ENCODE peak calls at places on chromosome 18, in five cellular contexts. One of them, this sample, is unnamed.

GRCh38 chr18:44793186-44793585 is 112.5 kb downstream of the SETBP1 start:
- DNase-seq in cardiac muscle cell: no peak
- DNase-seq in tibial artery: no peak
- DNase-seq in HCT116: no peak
- DNase-seq in spleen: no peak
- DNase-seq in this sample: no peak

GRCh38 chr18:70314383-70314782 is 25.5 kb downstream of the SOCS6 start:
- DNase-seq in cardiac muscle cell: no peak
- DNase-seq in tibial artery: no peak
- DNase-seq in HCT116: no peak
- DNase-seq in spleen: no peak
- DNase-seq in this sample: no peak

GRCh38 chr18:49100226-49100968 is 149.6 kb upstream of the SMAD7 start:
- DNase-seq in cardiac muscle cell: peak; percentile 42
- DNase-seq in tibial artery: no peak
- DNase-seq in HCT116: no peak
- DNase-seq in spleen: no peak
- DNase-seq in this sample: no peak

GRCh38 chr18:31583185-31583854 is 8.4 kb upstream of the TTR start:
- DNase-seq in cardiac muscle cell: no peak
- DNase-seq in tibial artery: no peak
- DNase-seq in HCT116: no peak
- DNase-seq in spleen: no peak
- DNase-seq in this sample: no peak

GRCh38 chr18:1394426-1394825 is 489.8 kb downstream of the ADCYAP1 start:
- DNase-seq in cardiac muscle cell: no peak
- DNase-seq in tibial artery: no peak
- DNase-seq in HCT116: no peak
- DNase-seq in spleen: no peak
- DNase-seq in this sample: no peak

GRCh38 chr18:63505566-63506335 is 29.0 kb downstream of the SERPINB5 start:
- DNase-seq in cardiac muscle cell: peak; percentile 27
- DNase-seq in tibial artery: no peak
- DNase-seq in HCT116: peak; percentile 19
- DNase-seq in spleen: no peak
- DNase-seq in this sample: no peak

GRCh38 chr18:58497845-58498244 is 131.0 kb downstream of the ALPK2 start:
- DNase-seq in cardiac muscle cell: peak; percentile 19
- DNase-seq in tibial artery: no peak
- DNase-seq in HCT116: no peak
- DNase-seq in spleen: no peak
- DNase-seq in this sample: no peak

GRCh38 chr18:31500161-31500688 is 2.2 kb downstream of the DSG2 start:
- DNase-seq in cardiac muscle cell: no peak
- DNase-seq in tibial artery: no peak
- DNase-seq in HCT116: no peak
- DNase-seq in spleen: no peak
- DNase-seq in this sample: no peak

GRCh38 chr18:7784171-7784570 is 217.1 kb downstream of the PTPRM start:
- DNase-seq in cardiac muscle cell: no peak
- DNase-seq in tibial artery: no peak
- DNase-seq in HCT116: no peak
- DNase-seq in spleen: no peak
- DNase-seq in this sample: no peak

GRCh38 chr18:73235921-73236320 is 368.1 kb upstream of the NETO1 start:
- DNase-seq in cardiac muscle cell: no peak
- DNase-seq in tibial artery: no peak
- DNase-seq in HCT116: no peak
- DNase-seq in spleen: no peak
- DNase-seq in this sample: no peak

GRCh38 chr18:55592572-55592971 is 4.6 kb upstream of the TCF4 start:
- DNase-seq in cardiac muscle cell: peak; percentile 80
- DNase-seq in tibial artery: no peak
- DNase-seq in HCT116: no peak
- DNase-seq in spleen: no peak
- DNase-seq in this sample: no peak

GRCh38 chr18:24368749-24369148 is 28.9 kb downstream of the OSBPL1A start:
- DNase-seq in cardiac muscle cell: no peak
- DNase-seq in tibial artery: no peak
- DNase-seq in HCT116: no peak
- DNase-seq in spleen: no peak
- DNase-seq in this sample: no peak

GRCh38 chr18:58649966-58650816 is 21.1 kb upstream of the MALT1 start:
- DNase-seq in cardiac muscle cell: no peak
- DNase-seq in tibial artery: no peak
- DNase-seq in HCT116: no peak
- DNase-seq in spleen: no peak
- DNase-seq in this sample: no peak

GRCh38 chr18:28792404-28793103 is 615.6 kb upstream of the CDH2 start:
- DNase-seq in cardiac muscle cell: no peak
- DNase-seq in tibial artery: no peak
- DNase-seq in HCT116: no peak
- DNase-seq in spleen: no peak
- DNase-seq in this sample: no peak

GRCh38 chr18:35603528-35603927 is 22.0 kb downstream of the GALNT1 start:
- DNase-seq in cardiac muscle cell: no peak
- DNase-seq in tibial artery: no peak
- DNase-seq in HCT116: no peak
- DNase-seq in spleen: no peak
- DNase-seq in this sample: no peak

GRCh38 chr18:35602193-35602820 is 20.8 kb downstream of the GALNT1 start:
- DNase-seq in cardiac muscle cell: no peak
- DNase-seq in tibial artery: no peak
- DNase-seq in HCT116: no peak
- DNase-seq in spleen: no peak
- DNase-seq in this sample: no peak

GRCh38 chr18:35609236-35609635 is 27.7 kb downstream of the GALNT1 start:
- DNase-seq in cardiac muscle cell: no peak
- DNase-seq in tibial artery: no peak
- DNase-seq in HCT116: no peak
- DNase-seq in spleen: no peak
- DNase-seq in this sample: no peak

GRCh38 chr18:35604369-35604768 is 22.8 kb downstream of the GALNT1 start:
- DNase-seq in cardiac muscle cell: no peak
- DNase-seq in tibial artery: no peak
- DNase-seq in HCT116: no peak
- DNase-seq in spleen: no peak
- DNase-seq in this sample: no peak

DNA sequence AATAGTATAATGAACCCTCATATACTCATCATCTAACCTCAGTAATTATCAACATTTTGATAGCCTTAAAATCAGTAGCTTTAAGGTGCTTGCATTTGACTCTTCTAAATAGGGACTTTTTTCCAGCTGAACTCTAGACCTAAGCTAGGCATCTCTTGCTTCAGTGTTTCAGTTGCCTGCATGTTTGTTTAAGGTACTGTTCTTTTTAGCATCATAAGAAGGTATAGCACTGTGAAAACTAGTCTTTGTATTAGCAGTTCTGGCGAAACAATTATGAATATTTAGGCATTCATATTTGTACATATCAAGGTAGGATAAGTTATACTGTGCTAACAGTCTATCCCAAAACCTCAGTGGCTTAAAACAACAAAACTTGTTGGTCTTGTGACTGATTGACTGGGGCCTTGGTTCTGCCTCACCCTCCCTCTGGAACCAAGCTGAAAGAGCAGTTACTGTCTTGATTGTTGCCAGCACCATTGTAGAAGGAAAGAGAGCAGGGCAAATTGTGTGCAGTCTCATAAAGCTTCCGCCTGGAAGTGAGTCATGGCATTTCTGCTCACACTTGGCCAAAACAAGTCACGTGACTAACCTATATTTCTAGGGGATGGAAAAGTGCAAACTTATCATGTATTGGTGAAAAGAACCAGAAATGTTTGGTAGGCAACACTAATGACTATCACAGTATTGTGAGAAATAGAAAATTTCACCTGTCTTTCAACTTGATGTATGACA is 24.3 kb downstream of the GALNT1 start:
- DNase-seq in cardiac muscle cell: peak; percentile 45
- DNase-seq in tibial artery: no peak
- DNase-seq in HCT116: no peak
- DNase-seq in spleen: no peak
- DNase-seq in this sample: no peak
- H3K9me3 ChIP-seq in cardiac muscle cell: no peaks in the 10 kb centered on the region
- H3K9me3 ChIP-seq in tibial artery: no peaks in the 10 kb centered on the region
- H3K9me3 ChIP-seq in HCT116: peaks cover 6% of the 10 kb centered on the region
- H3K9me3 ChIP-seq in spleen: peaks cover 23% of the 10 kb centered on the region
- H3K9me3 ChIP-seq in this sample: peaks cover 33% of the 10 kb centered on the region

GRCh38 chr18:42112657-42113420 is 157.8 kb downstream of the PIK3C3 start:
- DNase-seq in cardiac muscle cell: peak; percentile 54
- DNase-seq in tibial artery: no peak
- DNase-seq in HCT116: no peak
- DNase-seq in spleen: no peak
- DNase-seq in this sample: no peak
- H3K27ac ChIP-seq in cardiac muscle cell: no peak overlapping the region
- H3K27ac ChIP-seq in tibial artery: no peak overlapping the region
- H3K27ac ChIP-seq in HCT116: no peak overlapping the region
- H3K27ac ChIP-seq in spleen: no peak overlapping the region
- H3K27ac ChIP-seq in this sample: no peak overlapping the region

DNA sequence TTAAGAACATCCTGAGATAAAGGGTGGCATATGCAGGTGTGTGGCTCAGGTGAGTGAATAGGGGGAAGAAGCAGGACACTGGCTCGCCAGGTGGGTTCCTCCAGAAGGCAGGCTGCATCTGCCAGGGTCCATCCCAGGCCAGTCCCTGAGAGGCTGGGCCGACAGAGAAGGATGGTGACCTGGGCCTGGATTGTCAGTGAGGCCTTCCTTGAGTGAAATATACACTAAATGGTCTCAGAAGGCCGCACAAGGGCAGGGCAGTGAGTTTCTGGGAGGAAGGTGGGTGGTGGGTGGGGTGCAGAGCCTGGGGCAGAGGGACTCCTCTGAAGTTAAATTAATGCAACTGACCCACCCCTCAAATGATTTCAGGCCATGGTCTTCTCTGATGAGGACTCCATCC is 182.1 kb downstream of the ANKRD30B start:
- DNase-seq in cardiac muscle cell: no peak
- DNase-seq in tibial artery: no peak
- DNase-seq in HCT116: no peak
- DNase-seq in spleen: no peak
- DNase-seq in this sample: no peak
- H3K9me3 ChIP-seq in cardiac muscle cell: no peaks in the 10 kb centered on the region
- H3K9me3 ChIP-seq in tibial artery: no peaks in the 10 kb centered on the region
- H3K9me3 ChIP-seq in HCT116: no peaks in the 10 kb centered on the region
- H3K9me3 ChIP-seq in spleen: no peaks in the 10 kb centered on the region
- H3K9me3 ChIP-seq in this sample: no peaks in the 10 kb centered on the region

DNA sequence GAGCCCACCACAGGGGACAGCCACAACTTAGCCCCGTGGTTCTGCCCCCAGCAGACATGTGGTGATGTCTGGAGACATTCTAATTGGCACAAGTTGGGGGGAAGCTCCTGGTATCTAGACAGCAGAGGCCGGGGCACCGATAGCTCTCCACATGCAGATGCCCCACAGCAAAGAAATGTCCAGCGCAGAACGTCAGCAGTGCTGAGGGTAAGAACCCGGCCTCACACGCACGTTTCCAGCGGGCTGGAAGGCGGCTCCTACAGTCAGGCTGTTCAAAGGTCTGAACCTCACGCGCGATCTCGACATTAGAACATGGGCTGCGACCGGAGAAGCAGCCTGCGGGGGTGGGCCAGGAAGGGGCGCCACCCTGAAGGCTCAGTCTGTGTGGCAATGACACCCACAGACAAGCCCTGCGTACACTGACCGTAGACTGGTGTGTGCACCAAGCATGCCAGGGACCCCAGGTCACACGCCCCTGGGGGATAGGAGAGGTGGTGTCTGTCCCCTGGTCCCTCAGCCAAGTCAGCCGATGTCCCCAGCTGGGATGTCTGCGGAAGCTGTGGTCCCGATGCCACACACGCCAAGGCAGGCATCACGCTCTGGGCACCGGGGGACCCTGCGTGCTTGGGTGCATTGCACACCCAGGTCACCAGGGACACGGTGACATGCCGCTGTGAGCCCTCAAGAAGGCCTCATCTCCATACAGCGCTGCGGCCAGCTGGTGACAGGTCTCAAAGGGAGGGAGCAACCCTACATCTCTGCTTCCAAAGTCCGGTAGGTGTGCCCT is 66.3 kb downstream of the PARD6G start:
- DNase-seq in cardiac muscle cell: no peak
- DNase-seq in tibial artery: no peak
- DNase-seq in HCT116: no peak
- DNase-seq in spleen: no peak
- DNase-seq in this sample: no peak
- H3K27ac ChIP-seq in cardiac muscle cell: no peak overlapping the region
- H3K27ac ChIP-seq in tibial artery: no peak overlapping the region
- H3K27ac ChIP-seq in HCT116: no peak overlapping the region
- H3K27ac ChIP-seq in spleen: no peak overlapping the region
- H3K27ac ChIP-seq in this sample: no peak overlapping the region

This sample was measured in left ventricle myocardium inferior.